ENCODE peak calls at places on chromosome 2, in four cellular contexts. D is transverse colon, S is cardiac muscle cell, A is PC-3. E is an unnamed sample.

GRCh38 chr2:39516347-39517101 is 79.4 kb upstream of the MAP4K3 start:
- DNase-seq in D (peak; percentile 29), S (no peak), A (no peak), E (no peak)

GRCh38 chr2:239162141-239162821 is 238.5 kb downstream of the HDAC4 start:
- DNase-seq in D (no peak), S (no peak), A (no peak), E (peak; percentile 46)

GRCh38 chr2:230541934-230542380 is 126.0 kb downstream of the SP100 start:
- DNase-seq in D (no peak), S (no peak), A (peak; percentile 55), E (no peak)

GRCh38 chr2:112593761-112594160 is 9.4 kb downstream of the CHCHD5 start:
- DNase-seq in D (no peak), S (no peak), A (no peak), E (no peak)

GRCh38 chr2:239660390-239661228 is 259.8 kb upstream of the HDAC4 start:
- DNase-seq in D (no peak), S (no peak), A (peak; percentile 65), E (no peak)

GRCh38 chr2:64823794-64824193 is 165.4 kb upstream of the SLC1A4 start:
- DNase-seq in D (no peak), S (no peak), A (peak; percentile 31), E (no peak)

GRCh38 chr2:3463914-3464313 is 55.4 kb downstream of the ADI1 start:
- DNase-seq in D (no peak), S (no peak), A (no peak), E (no peak)

GRCh38 chr2:225040862-225041209 is 1.4 kb downstream of the DOCK10 start:
- DNase-seq in D (peak; percentile 25), S (no peak), A (peak; percentile 13), E (no peak)

GRCh38 chr2:86020984-86021383 is 84.7 kb downstream of the POLR1A start:
- DNase-seq in D (no peak), S (no peak), A (no peak), E (no peak)

GRCh38 chr2:20618468-20618885 is 32.4 kb downstream of the HS1BP3 start:
- DNase-seq in D (peak; percentile 41), S (no peak), A (no peak), E (no peak)

GRCh38 chr2:45653584-45653983 is 2.1 kb downstream of the PRKCE start:
- DNase-seq in D (no peak), S (no peak), A (no peak), E (no peak)

GRCh38 chr2:170651603-170652002 is 63.5 kb upstream of the SP5 start:
- DNase-seq in D (no peak), S (no peak), A (no peak), E (no peak)

GRCh38 chr2:64400733-64401500 is 53.0 kb upstream of the LGALSL start:
- DNase-seq in D (peak; percentile 43), S (no peak), A (peak; percentile 72), E (no peak)

GRCh38 chr2:109376115-109376514 is 237.7 kb downstream of the SEPTIN10 start:
- DNase-seq in D (peak; percentile 52), S (no peak), A (peak; percentile 47), E (no peak)

GRCh38 chr2:164794432-164795231 is 47.0 kb downstream of the COBLL1 start:
- DNase-seq in D (no peak), S (peak; percentile 7), A (no peak), E (no peak)

GRCh38 chr2:43737097-43737854 is 36.6 kb upstream of the DYNC2LI1 start:
- DNase-seq in D (no peak), S (no peak), A (peak; percentile 21), E (no peak)

GRCh38 chr2:136381722-136382633 is 264.0 kb upstream of the CXCR4 start:
- DNase-seq in D (peak; percentile 71), S (no peak), A (no peak), E (no peak)

GRCh38 chr2:113162869-113163268 is 10.9 kb upstream of the PSD4 start:
- DNase-seq in D (no peak), S (no peak), A (no peak), E (no peak)

GRCh38 chr2:239194731-239195317 is 206.0 kb downstream of the HDAC4 start:
- DNase-seq in D (no peak), S (no peak), A (no peak), E (peak; percentile 13)

GRCh38 chr2:85437488-85438290 is 19.2 kb downstream of the SH2D6 start:
- DNase-seq in D (peak; percentile 88), S (peak; percentile 73), A (peak; percentile 36), E (peak; percentile 91)

GRCh38 chr2:192123847-192124246 is 70.9 kb downstream of the TMEFF2 start:
- DNase-seq in D (no peak), S (no peak), A (no peak), E (no peak)

GRCh38 chr2:142872900-142873724 is 4.4 kb upstream of the KYNU start:
- DNase-seq in D (no peak), S (no peak), A (peak; percentile 87), E (no peak)

GRCh38 chr2:219331560-219332213 is 857 bp downstream of the RESP18 start:
- DNase-seq in D (peak; percentile 11), S (peak; percentile 82), A (no peak), E (peak; percentile 36)

GRCh38 chr2:96534701-96535181 is 1.8 kb upstream of the ARID5A start:
- DNase-seq in D (no peak), S (no peak), A (no peak), E (no peak)

GRCh38 chr2:144999040-144999875 is 479.3 kb upstream of the ZEB2 start:
- DNase-seq in D (no peak), S (no peak), A (no peak), E (no peak)

GRCh38 chr2:207698303-207698702 is 13.1 kb upstream of the CCNYL1 start:
- DNase-seq in D (no peak), S (no peak), A (no peak), E (no peak)

GRCh38 chr2:128536925-128537620 is 218.4 kb upstream of the HS6ST1 start:
- DNase-seq in D (no peak), S (no peak), A (peak; percentile 71), E (no peak)

GRCh38 chr2:111208639-111209038 is 87.9 kb downstream of the BCL2L11 start:
- DNase-seq in D (no peak), S (no peak), A (no peak), E (no peak)

GRCh38 chr2:108853421-108853820 is 66.8 kb downstream of the CCDC138 start:
- DNase-seq in D (no peak), S (no peak), A (no peak), E (no peak)

GRCh38 chr2:239168575-239168974 is 232.2 kb downstream of the HDAC4 start:
- DNase-seq in D (no peak), S (no peak), A (no peak), E (no peak)

GRCh38 chr2:30862054-30862651 is 54.9 kb upstream of the CAPN13 start:
- DNase-seq in D (peak; percentile 49), S (peak; percentile 89), A (peak; percentile 84), E (no peak)

GRCh38 chr2:72892506-72893173 is 5.4 kb downstream of the SPR start:
- DNase-seq in D (peak; percentile 76), S (peak; percentile 83), A (peak; percentile 82), E (peak; percentile 64)

GRCh38 chr2:236109061-236109460 is 59.1 kb downstream of the GBX2 start:
- DNase-seq in D (no peak), S (no peak), A (no peak), E (no peak)

GRCh38 chr2:10094271-10094814 is 14.1 kb upstream of the CYS1 start:
- DNase-seq in D (no peak), S (no peak), A (no peak), E (no peak)

GRCh38 chr2:73987109-73987947 is 2.6 kb downstream of the TET3 start:
- DNase-seq in D (peak; percentile 64), S (peak; percentile 42), A (peak; percentile 54), E (peak; percentile 71)

GRCh38 chr2:62118160-62118559 is 77.8 kb upstream of the B3GNT2 start:
- DNase-seq in D (no peak), S (no peak), A (no peak), E (no peak)

GRCh38 chr2:23363268-23363667 is 21.7 kb upstream of the KLHL29 start:
- DNase-seq in D (no peak), S (no peak), A (no peak), E (no peak)

GRCh38 chr2:23359631-23360567 is 25.1 kb upstream of the KLHL29 start:
- DNase-seq in D (no peak), S (no peak), A (no peak), E (no peak)

GRCh38 chr2:23361185-23361584 is 23.8 kb upstream of the KLHL29 start:
- DNase-seq in D (no peak), S (no peak), A (no peak), E (no peak)

GRCh38 chr2:23363831-23364230 is 21.1 kb upstream of the KLHL29 start:
- DNase-seq in D (no peak), S (no peak), A (peak; percentile 25), E (no peak)

DNA sequence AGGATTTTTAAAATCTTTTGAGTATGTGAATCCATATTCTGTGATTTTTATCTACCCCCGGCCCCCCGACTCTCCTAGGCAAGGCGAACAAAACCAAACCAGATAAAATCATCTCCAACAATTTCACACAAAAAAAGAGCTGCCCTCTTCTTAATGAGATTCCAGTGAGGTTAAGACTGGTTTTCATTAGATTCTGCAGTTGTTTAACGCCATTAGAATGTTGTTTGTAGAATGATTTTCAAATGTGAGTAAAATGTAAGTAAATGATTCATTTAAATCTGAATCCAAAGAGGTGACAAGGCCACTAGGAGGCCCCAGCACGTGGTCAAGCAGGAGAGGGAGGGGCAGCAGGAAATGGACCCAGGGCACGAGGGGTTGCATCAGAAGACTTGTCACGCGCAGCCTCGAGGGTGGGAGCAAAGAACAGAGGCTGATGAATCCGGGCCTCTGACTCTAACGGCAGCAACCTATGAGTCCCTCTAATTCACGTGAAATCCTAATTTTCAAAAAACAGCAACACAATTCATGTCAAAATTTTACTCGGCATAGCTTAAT is 24.3 kb upstream of the KLHL29 start:
- DNase-seq in D (no peak), S (no peak), A (no peak), E (no peak)
- TF ChIP-seq CTCF in D (no peak), S (no peak), A (no peak), E (no peak)

GRCh38 chr2:2275451-2275850 is 55.6 kb downstream of the MYT1L start:
- DNase-seq in D (no peak), S (no peak), A (no peak), E (no peak)
- H3K9me3 ChIP-seq in D (no peaks in the 10 kb centered on the region), S (no peaks in the 10 kb centered on the region), A (no peaks in the 10 kb centered on the region), E (no peaks in the 10 kb centered on the region)

DNA sequence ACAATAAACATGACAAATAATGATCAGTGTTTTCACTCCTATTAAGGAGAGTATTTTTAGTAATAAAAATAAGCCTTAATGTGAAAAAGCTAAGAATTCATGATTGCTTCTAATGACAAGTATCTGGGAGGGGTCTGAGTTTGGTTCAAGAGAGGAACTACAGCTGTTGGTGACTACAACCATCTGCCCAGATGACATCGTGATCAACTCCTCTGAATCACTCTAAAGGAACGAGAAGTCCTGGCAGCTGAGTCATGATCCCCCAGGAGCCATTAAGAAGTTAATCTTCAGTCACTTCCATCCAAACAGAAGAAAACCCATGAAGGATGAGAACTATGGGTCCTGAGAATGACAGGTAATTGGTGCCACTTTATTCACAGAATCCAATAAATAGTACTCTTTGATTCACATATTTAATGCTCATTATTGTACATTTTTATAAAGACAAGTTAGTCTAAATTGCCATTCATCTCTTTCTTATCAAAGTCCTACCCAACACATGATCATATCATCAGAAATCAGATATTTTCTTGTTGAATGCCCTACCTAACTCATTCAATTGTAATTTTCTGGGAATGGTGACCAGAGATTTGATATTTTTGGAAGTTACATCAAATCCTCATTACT is 6.8 kb downstream of the TFPI start:
- DNase-seq in D (peak; percentile 32), S (no peak), A (peak; percentile 96), E (no peak)
- H3K27ac ChIP-seq in D (peak overlapping the region; percentile 74), S (no peak overlapping the region), A (peak overlapping the region; percentile 97), E (peak overlapping the region; percentile 36)

GRCh38 chr2:98617149-98617548 is 8.8 kb downstream of the UNC50 start:
- DNase-seq in D (no peak), S (no peak), A (no peak), E (no peak)

GRCh38 chr2:98614024-98614739 is 5.8 kb downstream of the UNC50 start:
- DNase-seq in D (no peak), S (no peak), A (no peak), E (no peak)

GRCh38 chr2:98615481-98615880 is 7.1 kb downstream of the UNC50 start:
- DNase-seq in D (no peak), S (no peak), A (no peak), E (no peak)
- TF ChIP-seq CTCF in D (no peak), S (no peak), A (peak; percentile 29), E (no peak)

E was measured in pancreas.